ENCODE peak calls at places on chromosomes 12 and 14, in seven cellular contexts. J is GM04503; D is fibroblast of gingiva; E is stimulated activated naive CD8-positive, alpha-beta T cell treated with anti-CD3 and anti-CD28 coated beads, Interleukin-15, Interleukin-2, amounts not matched to agents 100 U/mL and 50 U/mL, for 24 hours; W is GM12891; O is astrocyte of the spinal cord; X is AG20443. Z is an unnamed sample.

GRCh38 chr12:6868211-6869048 is 1.1 kb downstream of the TPI1 start:
- DNase-seq in J (no peak), D (no peak), E (no peak), W (no peak), O (peak; percentile 26), X (no peak), Z (peak; percentile 23)

GRCh38 chr14:54462048-54462447 is 20.9 kb upstream of the CNIH1 start:
- DNase-seq in J (no peak), D (no peak), E (no peak), W (no peak), O (no peak), X (no peak), Z (no peak)

GRCh38 chr14:37122288-37122687 is 50.1 kb downstream of the SLC25A21 start:
- DNase-seq in J (no peak), D (peak; percentile 12), E (no peak), W (no peak), O (peak; percentile 86), X (peak; percentile 30), Z (no peak)

GRCh38 chr14:96053600-96054381 is 14.6 kb downstream of the C14orf132 start:
- DNase-seq in J (peak; percentile 97), D (peak; percentile 89), E (no peak), W (no peak), O (peak; percentile 99), X (peak; percentile 97), Z (no peak)

GRCh38 chr12:79098530-79098929 is 234.0 kb downstream of the SYT1 start:
- DNase-seq in J (no peak), D (peak; percentile 35), E (no peak), W (no peak), O (peak; percentile 40), X (no peak), Z (no peak)

GRCh38 chr12:121133838-121134237 is 1.2 kb downstream of the P2RX7 start:
- DNase-seq in J (no peak), D (no peak), E (no peak), W (no peak), O (no peak), X (no peak), Z (no peak)

GRCh38 chr12:12086331-12086730 is 15.6 kb downstream of the BCL2L14 start:
- DNase-seq in J (no peak), D (no peak), E (no peak), W (no peak), O (no peak), X (no peak), Z (no peak)

GRCh38 chr14:92456215-92457017 is 57.2 kb upstream of the RIN3 start:
- DNase-seq in J (no peak), D (peak; percentile 70), E (no peak), W (peak; percentile 41), O (peak; percentile 63), X (peak; percentile 90), Z (peak; percentile 42)

GRCh38 chr14:89252887-89253532 is 164.0 kb downstream of the FOXN3 start:
- DNase-seq in J (no peak), D (peak; percentile 57), E (no peak), W (no peak), O (no peak), X (no peak), Z (no peak)

GRCh38 chr12:78863482-78864427 is 819 bp upstream of the SYT1 start:
- DNase-seq in J (no peak), D (peak; percentile 34), E (peak; percentile 4), W (no peak), O (peak; percentile 73), X (peak; percentile 58), Z (no peak)